ENCODE peak calls at places on chromosomes 3 and 15, in five cellular contexts. R, F, L, V and I are unnamed samples.

GRCh38 chr15:92618121-92618520 is 37.5 kb downstream of the FAM174B start:
- DNase-seq in L (no peak), F (no peak), V (no peak), R (no peak), I (no peak)

GRCh38 chr15:36334059-36334458 is 245.4 kb upstream of the CDIN1 start:
- DNase-seq in F (no peak), L (no peak), V (no peak), R (no peak), I (no peak)

GRCh38 chr15:69158201-69158842 is 2.1 kb upstream of the GLCE start:
- DNase-seq in R (no peak), L (no peak), F (no peak), V (no peak), I (no peak)

GRCh38 chr3:64578797-64579196 is 109.0 kb downstream of the ADAMTS9 start:
- DNase-seq in F (no peak), R (no peak), V (no peak), L (no peak), I (no peak)

GRCh38 chr15:42373274-42373673 is 14.0 kb downstream of the CAPN3 start:
- DNase-seq in V (no peak), L (no peak), F (no peak), R (no peak), I (no peak)

GRCh38 chr3:102035118-102035517 is 185.8 kb downstream of the NFKBIZ start:
- DNase-seq in V (no peak), R (no peak), F (no peak), L (no peak), I (no peak)

GRCh38 chr15:50735156-50735555 is 30.4 kb downstream of the SPPL2A start:
- DNase-seq in R (no peak), L (no peak), F (no peak), V (no peak), I (no peak)

GRCh38 chr15:90188914-90189748 is 12.0 kb upstream of the SEMA4B start:
- DNase-seq in V (no peak), L (no peak), F (no peak), R (no peak), I (no peak)

GRCh38 chr3:141333796-141334626 is 34.3 kb upstream of the ZBTB38 start:
- DNase-seq in R (no peak), V (no peak), F (no peak), L (no peak), I (no peak)